ENCODE peak calls at places on chromosomes 6 and 20, in seven cellular contexts. Y, S, C, M, J, I and X are unnamed samples.

GRCh38 chr6:30047220-30047619 is 13.8 kb upstream of the POLR1H start:
- DNase-seq in Y (no peak), S (no peak), C (no peak), M (no peak), J (no peak), I (no peak), X (no peak)

GRCh38 chr20:62641749-62642665 is at the start of gene SLCO4A1:
- DNase-seq in Y (no peak), S (peak; percentile 90), C (peak; percentile 86), M (peak; percentile 23), J (peak; percentile 76), I (peak; percentile 92), X (no peak)

GRCh38 chr20:4748847-4749246 is 27.1 kb downstream of the PRND start:
- DNase-seq in Y (no peak), S (no peak), C (no peak), M (no peak), J (peak; percentile 47), I (no peak), X (no peak)

GRCh38 chr6:15336905-15337583 is 91.2 kb downstream of the JARID2 start:
- DNase-seq in Y (no peak), S (no peak), C (no peak), M (no peak), J (peak; percentile 27), I (no peak), X (no peak)

GRCh38 chr6:18551228-18551627 is 164.1 kb downstream of the RNF144B start:
- DNase-seq in Y (peak; percentile 22), S (no peak), C (no peak), M (peak; percentile 66), J (no peak), I (no peak), X (no peak)

GRCh38 chr6:131062245-131063027 is 609 bp downstream of the EPB41L2 start:
- DNase-seq in Y (no peak), S (peak; percentile 56), C (peak; percentile 21), M (no peak), J (peak; percentile 46), I (peak; percentile 73), X (no peak)

GRCh38 chr20:38843346-38843745 is 37.8 kb downstream of the PPP1R16B start:
- DNase-seq in Y (no peak), S (peak; percentile 36), C (no peak), M (no peak), J (no peak), I (no peak), X (no peak)

GRCh38 chr6:79713701-79714322 is 82.7 kb downstream of the SH3BGRL2 start:
- DNase-seq in Y (no peak), S (peak; percentile 51), C (peak; percentile 66), M (no peak), J (peak; percentile 78), I (peak; percentile 54), X (no peak)

GRCh38 chr6:3088853-3089445 is 20.7 kb downstream of the RIPK1 start:
- DNase-seq in Y (no peak), S (no peak), C (no peak), M (no peak), J (no peak), I (no peak), X (no peak)

DNA sequence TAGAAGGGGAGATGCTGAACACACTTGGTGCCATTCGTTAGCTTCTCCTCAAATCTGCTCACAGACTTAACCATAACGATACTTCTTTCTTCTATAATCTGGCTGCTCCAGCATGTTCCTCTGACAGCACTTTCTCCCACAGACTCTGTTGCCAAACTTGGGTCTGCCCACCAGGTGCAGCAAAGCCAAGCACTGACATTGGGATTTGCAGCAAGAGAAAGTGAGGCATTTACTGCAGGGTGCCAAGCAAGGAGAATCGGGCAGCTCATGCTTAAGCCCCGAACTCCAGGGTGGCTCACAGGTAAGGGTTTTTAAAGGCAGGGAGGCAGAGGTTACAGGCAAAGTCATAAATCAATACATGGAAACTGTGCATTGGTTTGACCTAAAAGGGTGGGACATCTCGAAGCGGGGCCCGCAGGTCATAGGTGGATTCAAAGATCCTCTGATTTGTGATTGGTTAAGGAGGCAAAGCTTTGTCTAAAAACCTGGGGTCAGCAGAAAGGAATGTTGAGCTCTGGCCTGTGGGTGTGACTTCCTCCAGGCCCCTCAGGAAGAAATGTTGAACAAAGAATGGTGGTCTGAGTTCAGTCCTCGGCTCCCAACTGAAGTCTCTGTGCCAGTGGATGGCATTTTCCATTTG is 25.1 kb upstream of the PNPLA1 start:
- DNase-seq in Y (no peak), S (no peak), C (no peak), M (no peak), J (peak; percentile 53), I (no peak), X (no peak)
- H3K27ac ChIP-seq in Y (no peak overlapping the region), S (no peak overlapping the region), C (no peak overlapping the region), M (no peak overlapping the region), J (no peak overlapping the region), I (no peak overlapping the region), X (no peak overlapping the region)

DNA sequence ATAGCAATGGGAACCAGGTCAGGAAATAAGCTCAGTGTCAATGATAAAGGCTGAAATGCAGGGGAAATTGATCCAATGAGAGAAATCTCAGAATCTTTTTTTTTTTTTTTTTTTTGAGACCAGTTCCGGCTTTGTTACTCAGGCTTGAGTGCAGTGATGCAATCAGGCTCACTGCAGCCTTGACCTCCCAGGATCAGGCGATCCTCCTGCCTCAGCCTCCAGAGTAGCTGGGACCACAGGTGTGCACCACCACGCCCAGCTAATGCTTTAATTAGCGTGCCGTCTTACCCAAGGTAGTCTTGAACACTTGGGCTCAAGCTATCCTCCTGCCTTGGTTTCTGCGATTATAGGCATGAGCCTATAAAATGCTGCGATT is 296.5 kb downstream of the ZNF217 start:
- DNase-seq in Y (no peak), S (no peak), C (no peak), M (no peak), J (no peak), I (no peak), X (no peak)
- H3K27ac ChIP-seq in Y (no peak overlapping the region), S (no peak overlapping the region), C (no peak overlapping the region), M (no peak overlapping the region), J (no peak overlapping the region), I (no peak overlapping the region), X (no peak overlapping the region)

GRCh38 chr20:13684566-13685222 is 46.0 kb upstream of the TASP1 start:
- DNase-seq in Y (no peak), S (peak; percentile 3), C (no peak), M (no peak), J (no peak), I (no peak), X (no peak)

GRCh38 chr20:13683833-13684232 is 45.1 kb upstream of the TASP1 start:
- DNase-seq in Y (no peak), S (no peak), C (no peak), M (no peak), J (no peak), I (no peak), X (no peak)

GRCh38 chr20:13690948-13691347 is 52.2 kb upstream of the TASP1 start:
- DNase-seq in Y (no peak), S (no peak), C (no peak), M (no peak), J (no peak), I (peak; percentile 45), X (no peak)

GRCh38 chr20:13685623-13686022 is 46.9 kb upstream of the TASP1 start:
- DNase-seq in Y (no peak), S (no peak), C (no peak), M (no peak), J (no peak), I (no peak), X (no peak)

GRCh38 chr20:13687827-13688226 is 49.1 kb upstream of the TASP1 start:
- DNase-seq in Y (no peak), S (no peak), C (no peak), M (no peak), J (no peak), I (no peak), X (no peak)
- H3K27ac ChIP-seq in Y (no peak overlapping the region), S (no peak overlapping the region), C (no peak overlapping the region), M (no peak overlapping the region), J (no peak overlapping the region), I (no peak overlapping the region), X (no peak overlapping the region)

GRCh38 chr6:141321486-141322347 is 811.0 kb upstream of the GJE1 start:
- DNase-seq in Y (no peak), S (no peak), C (no peak), M (peak; percentile 47), J (peak; percentile 4), I (peak; percentile 32), X (no peak)
- H3K27ac ChIP-seq in Y (no peak overlapping the region), S (no peak overlapping the region), C (no peak overlapping the region), M (no peak overlapping the region), J (no peak overlapping the region), I (peak overlapping the region; percentile 72), X (no peak overlapping the region)

DNA sequence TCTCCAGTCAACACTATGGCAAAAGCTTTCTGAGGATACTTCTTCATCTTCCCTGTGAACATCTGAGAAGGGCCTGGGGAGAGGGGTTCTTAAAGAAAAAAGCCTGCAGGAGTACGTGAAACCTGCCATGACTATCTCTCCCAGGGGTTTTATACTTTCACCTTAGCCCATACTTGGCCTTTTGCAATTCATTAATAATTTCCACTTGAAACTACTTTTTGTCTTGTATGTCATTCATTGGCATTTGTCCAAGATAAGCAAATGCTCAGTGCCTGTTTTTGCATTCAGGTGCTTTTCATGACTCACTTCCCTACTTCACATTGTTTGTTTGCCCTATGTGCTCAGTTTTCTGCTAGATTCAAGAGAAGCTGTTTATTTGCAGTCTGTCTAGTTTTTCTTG is 580.3 kb upstream of the GJE1 start:
- DNase-seq in Y (peak; percentile 94), S (peak; percentile 5), C (no peak), M (peak; percentile 90), J (no peak), I (no peak), X (no peak)
- H3K27ac ChIP-seq in Y (peak overlapping the region; percentile 63), S (no peak overlapping the region), C (no peak overlapping the region), M (peak overlapping the region; percentile 22), J (no peak overlapping the region), I (no peak overlapping the region), X (peak overlapping the region; percentile 62)